ENCODE peak calls at places on chromosomes 16 and 17, in four cellular contexts. I is HuH-7; E is pancreas; T is activated effector memory CD4-positive, alpha-beta T cell treated with Interleukin-2 at 50 U/mL for 16 hours. Q is an unnamed sample.

GRCh38 chr16:30041841-30042240 is 10.8 kb upstream of the TLCD3B start:
- DNase-seq in E (no peak), I (no peak), T (no peak), Q (no peak)

GRCh38 chr17:29212681-29213121 is 32.5 kb upstream of the MYO18A start:
- DNase-seq in T (no peak), I (no peak), E (no peak), Q (no peak)

GRCh38 chr16:85984947-85985451 is 86.0 kb downstream of the IRF8 start:
- DNase-seq in T (no peak), E (no peak), I (peak), Q (no peak)

GRCh38 chr16:84271866-84272265 is 22.8 kb upstream of the WFDC1 start:
- DNase-seq in E (no peak), T (no peak), I (no peak), Q (no peak)

GRCh38 chr17:79798296-79799173 is 1.7 kb upstream of the CBX8 start:
- DNase-seq in E (no peak), T (no peak), I (no peak), Q (no peak)

GRCh38 chr17:41718287-41718645 is 6.1 kb downstream of the GAST start:
- DNase-seq in T (no peak), I (no peak), E (no peak), Q (no peak)

GRCh38 chr17:1484586-1485310 is 7.7 kb downstream of the MYO1C start:
- DNase-seq in I (peak), E (peak), T (no peak), Q (peak)

GRCh38 chr16:65116818-65117430 is 4.9 kb downstream of the CDH11 start:
- DNase-seq in E (no peak), T (no peak), I (no peak), Q (no peak)

GRCh38 chr17:27609606-27610303 is 21.2 kb upstream of the LGALS9 start:
- DNase-seq in I (peak), E (no peak), T (no peak), Q (no peak)

GRCh38 chr17:32226881-32227280 is 38.8 kb upstream of the RHBDL3 start:
- DNase-seq in T (no peak), E (no peak), I (no peak), Q (no peak)

GRCh38 chr17:35630530-35631148 is 43.5 kb downstream of the AP2B1 start:
- DNase-seq in T (no peak), I (no peak), E (no peak), Q (no peak)

GRCh38 chr17:77420804-77421634 is 280.2 kb downstream of the SEC14L1 start:
- DNase-seq in E (no peak), T (peak), I (no peak), Q (no peak)

GRCh38 chr17:32998111-32998892 is 6.7 kb downstream of the SPACA3 start:
- DNase-seq in I (peak), E (peak), T (peak), Q (peak)

GRCh38 chr17:46935658-46936266 is 12.8 kb downstream of the GOSR2 start:
- DNase-seq in T (no peak), E (no peak), I (no peak), Q (no peak)

GRCh38 chr17:48261297-48261880 is 153.8 kb downstream of the SNX11 start:
- DNase-seq in I (peak), E (no peak), T (no peak), Q (no peak)

GRCh38 chr16:1961651-1962067 is 2.3 kb downstream of the NDUFB10 start:
- DNase-seq in T (peak), I (no peak), E (no peak), Q (no peak)

GRCh38 chr16:57800213-57801097 is 1.8 kb downstream of the KIFC3 start:
- DNase-seq in E (no peak), I (no peak), T (no peak), Q (no peak)

GRCh38 chr16:58027341-58028167 is 2.0 kb downstream of the MMP15 start:
- DNase-seq in I (peak), E (peak), T (no peak), Q (no peak)

GRCh38 chr16:29975811-29976511 is 2.3 kb downstream of the TAOK2 start:
- DNase-seq in T (no peak), E (no peak), I (no peak), Q (no peak)

Q was measured in activated T-helper 2 cell treated with anti-CD3 and anti-CD28 coated beads, Interferon-gamma antibody, Interleukin-2, Interleukin-4, amounts not matched to agents 10 μg/mL and 5 μg/mL and 100 μg/mL, durations not matched to agents 14 hours and 24 hours and 36 hours.